ENCODE peak calls at places on chromosome 4, in seven cellular contexts. G is GM12878, O is HCT116, Q is HepG2, V is SK-N-SH, M is K562, H is H1. Z is an unnamed sample.
A peak's percentile ranks its signal among the peaks of the same experiment; 100 is the strongest.

GRCh38 chr4:52423967-52424366 is 235.1 kb downstream of the USP46 start:
- DNase-seq in V (no peak), M (no peak), H (no peak), G (peak; percentile 26), O (no peak), Q (no peak), Z (no peak)

GRCh38 chr4:39435875-39436563 is 22.7 kb downstream of the RPL9 start:
- DNase-seq in V (no peak), O (no peak), Q (no peak), H (no peak), M (no peak), G (no peak), Z (no peak)

GRCh38 chr4:105822061-105822460 is 73.2 kb upstream of the NPNT start:
- DNase-seq in M (no peak), G (no peak), H (no peak), Q (no peak), V (no peak), O (no peak), Z (no peak)

GRCh38 chr4:40363382-40363920 is 28.3 kb downstream of the CHRNA9 start:
- DNase-seq in Q (no peak), V (no peak), H (no peak), O (no peak), G (no peak), M (no peak), Z (peak; percentile 92)

GRCh38 chr4:52244773-52245360 is 193.8 kb downstream of the SPATA18 start:
- DNase-seq in H (no peak), V (peak; percentile 32), M (no peak), Q (no peak), O (no peak), G (no peak), Z (no peak)

GRCh38 chr4:100079264-100079663 is 111.0 kb downstream of the DDIT4L start:
- DNase-seq in M (no peak), H (no peak), V (no peak), O (no peak), G (no peak), Q (no peak), Z (no peak)

GRCh38 chr4:26050671-26051070 is 136.7 kb downstream of the SMIM20 start:
- DNase-seq in G (no peak), V (no peak), O (no peak), Q (no peak), M (no peak), H (no peak), Z (no peak)

GRCh38 chr4:1636490-1637211 is 47.5 kb downstream of the FAM53A start:
- DNase-seq in Q (no peak), H (no peak), V (no peak), O (no peak), G (no peak), M (no peak), Z (no peak)

GRCh38 chr4:15031993-15032660 is 29.8 kb downstream of the CPEB2 start:
- DNase-seq in G (no peak), V (no peak), M (no peak), Q (no peak), H (no peak), O (no peak), Z (no peak)

GRCh38 chr4:41009411-41009810 is 204.9 kb downstream of the APBB2 start:
- DNase-seq in M (no peak), H (no peak), Q (no peak), G (no peak), O (no peak), V (no peak), Z (no peak)

GRCh38 chr4:102827674-102828496 is 534 bp upstream of the UBE2D3 start:
- DNase-seq in V (peak; percentile 83), H (peak; percentile 99), M (peak; percentile 78), O (peak; percentile 100), Q (peak; percentile 100), G (peak; percentile 100), Z (peak; percentile 37)

GRCh38 chr4:155025762-155026457 is 182.5 kb upstream of the NPY2R start:
- DNase-seq in Q (peak; percentile 48), O (peak; percentile 65), M (peak; percentile 21), H (peak; percentile 38), V (no peak), G (no peak), Z (peak; percentile 72)

DNA sequence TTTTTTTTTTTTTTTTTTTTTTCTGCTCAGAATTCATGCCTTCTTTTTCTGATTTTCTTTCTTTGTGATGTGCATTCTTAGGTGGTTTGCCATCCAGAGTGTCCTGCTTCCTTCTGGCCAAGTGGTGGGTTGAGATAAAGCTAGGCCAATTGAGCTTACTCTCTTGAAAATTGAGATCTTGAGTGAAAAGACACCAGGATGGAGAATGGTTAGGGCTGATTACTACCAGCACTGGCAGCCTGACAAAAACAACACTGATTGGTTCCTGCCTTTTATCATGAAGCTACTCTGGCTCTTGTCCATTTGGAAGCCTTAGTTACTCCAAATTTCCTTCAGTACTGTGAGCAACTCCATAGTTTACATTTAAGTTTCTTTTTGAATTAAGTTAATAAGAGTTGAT is 404.1 kb downstream of the PPARGC1A start:
- DNase-seq in M (no peak), O (no peak), H (no peak), Q (no peak), V (no peak), G (no peak), Z (no peak)
- TF ChIP-seq JUND in M (no peak), O (no peak), H (no peak), Q (no peak), V (no peak), G (no peak), Z (no peak)

DNA sequence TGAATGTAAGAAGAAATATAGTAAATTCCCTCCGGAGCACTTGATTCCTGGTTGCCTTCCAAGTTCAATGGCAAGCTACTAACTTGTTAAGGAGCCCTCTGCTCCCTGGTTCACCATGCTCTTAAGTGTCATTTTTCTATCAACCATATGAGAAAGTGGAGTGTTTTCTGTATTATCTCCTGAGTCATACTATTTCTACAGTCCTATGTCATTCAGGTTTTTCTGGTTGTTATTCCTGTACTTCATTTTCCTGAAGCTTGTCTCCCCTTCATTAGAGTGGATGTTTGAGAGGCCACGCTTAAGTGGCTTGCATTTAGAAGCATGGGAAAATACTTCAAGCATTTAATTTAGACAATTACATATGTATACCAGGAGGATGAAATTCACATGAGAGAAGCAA is 14.7 kb upstream of the EPGN start:
- DNase-seq in G (no peak), V (no peak), Q (no peak), H (no peak), O (no peak), M (no peak), Z (no peak)
- TF ChIP-seq JUND in G (no peak), V (no peak), Q (no peak), H (no peak), O (no peak), M (no peak), Z (no peak)

GRCh38 chr4:169256856-169257756 is 13.7 kb downstream of the SH3RF1 start:
- DNase-seq in V (no peak), G (no peak), O (no peak), Q (no peak), M (no peak), H (no peak), Z (no peak)
- TF ChIP-seq JUND in V (no peak), G (no peak), O (no peak), Q (no peak), M (no peak), H (no peak), Z (no peak)

GRCh38 chr4:77384094-77384493 is 221.5 kb upstream of the CXCL13 start:
- DNase-seq in H (no peak), Q (no peak), O (no peak), V (no peak), G (no peak), M (no peak), Z (no peak)

DNA sequence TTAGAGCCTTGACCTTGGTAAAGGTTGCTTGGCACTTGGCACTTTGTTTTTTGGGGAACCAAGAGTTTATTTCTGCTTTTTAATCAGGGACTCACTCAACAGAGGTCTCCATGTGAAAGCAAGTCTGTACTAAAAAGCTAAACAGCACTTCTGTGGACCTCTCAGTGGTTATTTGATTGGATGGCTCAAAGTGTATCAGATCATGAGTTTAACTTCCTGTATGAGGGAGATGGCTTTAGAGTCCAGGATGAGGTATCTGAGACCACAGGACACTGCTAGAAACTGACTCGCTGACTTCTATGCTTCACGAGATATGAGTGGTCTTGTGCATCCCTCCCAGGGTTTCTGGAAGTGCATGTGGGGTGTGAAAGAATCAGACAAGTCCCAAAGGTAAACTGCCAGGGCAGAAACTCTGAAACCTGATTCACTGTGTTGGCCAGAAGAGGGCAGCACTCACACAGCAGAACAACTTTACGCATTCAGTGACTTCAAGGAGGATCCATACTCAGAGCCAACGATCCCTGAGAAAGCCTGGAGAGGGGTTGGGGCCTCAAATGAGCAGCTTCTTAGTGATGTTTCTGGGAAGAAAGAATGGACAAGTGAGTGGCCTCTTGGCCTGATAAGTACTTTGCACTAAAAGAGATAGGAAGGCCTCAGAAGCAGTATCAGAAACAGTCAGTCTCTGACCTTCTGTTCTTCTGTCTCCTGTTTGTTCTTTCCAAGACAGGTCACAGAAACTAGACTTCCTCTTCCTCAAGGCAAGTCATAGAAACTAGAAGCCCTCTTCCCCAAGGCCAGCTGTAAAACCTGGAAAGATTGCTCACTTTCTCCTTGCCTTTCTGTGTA is 220.3 kb upstream of the CXCL13 start:
- DNase-seq in G (peak; percentile 15), O (peak; percentile 54), M (peak; percentile 52), H (peak; percentile 33), Q (peak; percentile 41), V (peak; percentile 22), Z (peak; percentile 76)
- TF ChIP-seq JUND in G (no peak), O (no peak), M (no peak), H (no peak), Q (no peak), V (no peak), Z (no peak)

GRCh38 chr4:4721636-4722035 is 137.8 kb upstream of the MSX1 start:
- DNase-seq in G (no peak), H (no peak), O (no peak), Q (no peak), V (no peak), M (no peak), Z (no peak)

GRCh38 chr4:4726051-4726450 is 133.4 kb upstream of the MSX1 start:
- DNase-seq in V (no peak), G (no peak), M (peak; percentile 34), Q (no peak), H (no peak), O (peak; percentile 34), Z (no peak)

GRCh38 chr4:4719446-4719845 is 140.0 kb upstream of the MSX1 start:
- DNase-seq in G (no peak), V (no peak), M (no peak), Q (no peak), H (no peak), O (no peak), Z (no peak)

GRCh38 chr4:4717692-4718091 is 141.8 kb upstream of the MSX1 start:
- DNase-seq in Q (no peak), V (no peak), O (no peak), H (no peak), G (no peak), M (no peak), Z (peak; percentile 21)

DNA sequence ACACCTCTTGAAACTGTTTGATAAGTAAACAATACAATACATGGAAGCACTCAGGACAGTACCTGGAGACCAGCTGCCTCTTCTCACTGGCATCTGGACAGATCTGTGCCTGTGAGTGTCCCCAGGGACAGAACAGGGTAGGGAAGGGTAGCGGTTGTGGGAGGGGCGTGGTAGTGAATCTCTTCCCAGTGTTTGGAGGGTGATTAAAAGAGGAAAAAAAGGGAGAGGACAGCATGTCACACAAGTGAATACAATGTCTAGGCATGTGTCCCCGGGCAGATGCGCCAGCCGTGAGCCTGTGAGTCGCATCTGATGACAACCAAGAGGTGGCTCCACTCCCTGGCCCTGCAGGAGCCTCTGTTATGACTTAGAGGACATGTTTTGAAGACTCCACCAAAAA is 138.8 kb upstream of the MSX1 start:
- DNase-seq in V (no peak), Q (no peak), H (no peak), O (no peak), G (no peak), M (no peak), Z (no peak)
- TF ChIP-seq JUND in V (no peak), Q (no peak), H (no peak), O (no peak), G (no peak), M (no peak), Z (no peak)